ENCODE peak calls at places on chromosome 1, in five cellular contexts. One of them, this sample, is unnamed.

GRCh38 chr1:97159342-97159741 is 437.8 kb downstream of the PTBP2 start:
- DNase-seq in A549: no peak
- DNase-seq in K562: no peak
- DNase-seq in GM12878: no peak
- DNase-seq in HepG2: no peak
- DNase-seq in this sample: no peak

GRCh38 chr1:210754931-210755670 is 378.8 kb downstream of the KCNH1 start:
- DNase-seq in A549: no peak
- DNase-seq in K562: no peak
- DNase-seq in GM12878: no peak
- DNase-seq in HepG2: no peak
- DNase-seq in this sample: no peak

GRCh38 chr1:31568895-31569655 is 7.2 kb upstream of the TINAGL1 start:
- DNase-seq in A549: no peak
- DNase-seq in K562: peak; percentile 8
- DNase-seq in GM12878: no peak
- DNase-seq in HepG2: no peak
- DNase-seq in this sample: no peak

GRCh38 chr1:32801096-32801713 is 16.0 kb downstream of the YARS1 start:
- DNase-seq in A549: no peak
- DNase-seq in K562: no peak
- DNase-seq in GM12878: no peak
- DNase-seq in HepG2: no peak
- DNase-seq in this sample: no peak

GRCh38 chr1:26894263-26894662 is 4.2 kb upstream of the GPN2 start:
- DNase-seq in A549: no peak
- DNase-seq in K562: no peak
- DNase-seq in GM12878: no peak
- DNase-seq in HepG2: no peak
- DNase-seq in this sample: no peak

GRCh38 chr1:17119076-17119743 is at the start of gene PADI2:
- DNase-seq in A549: peak; percentile 77
- DNase-seq in K562: peak; percentile 94
- DNase-seq in GM12878: no peak
- DNase-seq in HepG2: no peak
- DNase-seq in this sample: peak; percentile 83

GRCh38 chr1:194873328-194873923 is 1687.0 kb upstream of the B3GALT2 start:
- DNase-seq in A549: peak; percentile 10
- DNase-seq in K562: peak; percentile 22
- DNase-seq in GM12878: no peak
- DNase-seq in HepG2: no peak
- DNase-seq in this sample: no peak

GRCh38 chr1:31736675-31737074 is 27.5 kb downstream of the ADGRB2 start:
- DNase-seq in A549: no peak
- DNase-seq in K562: no peak
- DNase-seq in GM12878: no peak
- DNase-seq in HepG2: no peak
- DNase-seq in this sample: no peak

GRCh38 chr1:1402081-1402900 is 3.2 kb upstream of the CCNL2 start:
- DNase-seq in A549: peak; percentile 51
- DNase-seq in K562: peak; percentile 60
- DNase-seq in GM12878: no peak
- DNase-seq in HepG2: peak; percentile 52
- DNase-seq in this sample: peak; percentile 73

GRCh38 chr1:119373465-119373864 is 4.9 kb downstream of the HAO2 start:
- DNase-seq in A549: peak; percentile 29
- DNase-seq in K562: no peak
- DNase-seq in GM12878: no peak
- DNase-seq in HepG2: no peak
- DNase-seq in this sample: no peak

GRCh38 chr1:248596615-248597014 is 885 bp downstream of the OR2T10 start:
- DNase-seq in A549: no peak
- DNase-seq in K562: peak; percentile 6
- DNase-seq in GM12878: no peak
- DNase-seq in HepG2: no peak
- DNase-seq in this sample: no peak

GRCh38 chr1:224520808-224521207 is 86.2 kb upstream of the WDR26 start:
- DNase-seq in A549: no peak
- DNase-seq in K562: no peak
- DNase-seq in GM12878: no peak
- DNase-seq in HepG2: no peak
- DNase-seq in this sample: no peak

GRCh38 chr1:158794247-158794646 is 13.2 kb upstream of the OR6N2 start:
- DNase-seq in A549: no peak
- DNase-seq in K562: no peak
- DNase-seq in GM12878: no peak
- DNase-seq in HepG2: no peak
- DNase-seq in this sample: no peak

GRCh38 chr1:183655562-183656075 is 2.5 kb upstream of the APOBEC4 start:
- DNase-seq in A549: peak; percentile 74
- DNase-seq in K562: peak; percentile 78
- DNase-seq in GM12878: peak; percentile 61
- DNase-seq in HepG2: peak; percentile 67
- DNase-seq in this sample: peak; percentile 85

GRCh38 chr1:169809370-169810095 is 14.8 kb upstream of the METTL18 start:
- DNase-seq in A549: peak; percentile 16
- DNase-seq in K562: peak; percentile 17
- DNase-seq in GM12878: no peak
- DNase-seq in HepG2: peak; percentile 29
- DNase-seq in this sample: no peak

GRCh38 chr1:21439721-21440629 is at the start of gene NBPF3:
- DNase-seq in A549: peak; percentile 80
- DNase-seq in K562: peak; percentile 72
- DNase-seq in GM12878: peak; percentile 42
- DNase-seq in HepG2: peak; percentile 76
- DNase-seq in this sample: peak; percentile 96

GRCh38 chr1:117120774-117121588 is 568 bp downstream of the TRIM45 start:
- DNase-seq in A549: peak; percentile 10
- DNase-seq in K562: no peak
- DNase-seq in GM12878: no peak
- DNase-seq in HepG2: peak; percentile 4
- DNase-seq in this sample: no peak

GRCh38 chr1:16207318-16208269 is 4.9 kb downstream of the ARHGEF19 start:
- DNase-seq in A549: no peak
- DNase-seq in K562: peak; percentile 40
- DNase-seq in GM12878: no peak
- DNase-seq in HepG2: no peak
- DNase-seq in this sample: peak; percentile 43

GRCh38 chr1:43349594-43350306 is 9.0 kb upstream of the CDC20 start:
- DNase-seq in A549: no peak
- DNase-seq in K562: no peak
- DNase-seq in GM12878: no peak
- DNase-seq in HepG2: no peak
- DNase-seq in this sample: no peak

GRCh38 chr1:199102239-199102638 is 463.4 kb downstream of the PTPRC start:
- DNase-seq in A549: no peak
- DNase-seq in K562: no peak
- DNase-seq in GM12878: peak; percentile 34
- DNase-seq in HepG2: no peak
- DNase-seq in this sample: no peak

GRCh38 chr1:97192872-97193572 is 471.4 kb downstream of the PTBP2 start:
- DNase-seq in A549: peak; percentile 5
- DNase-seq in K562: no peak
- DNase-seq in GM12878: no peak
- DNase-seq in HepG2: no peak
- DNase-seq in this sample: no peak

GRCh38 chr1:161733526-161733925 is 12.2 kb downstream of the FCRLB start:
- DNase-seq in A549: no peak
- DNase-seq in K562: no peak
- DNase-seq in GM12878: no peak
- DNase-seq in HepG2: no peak
- DNase-seq in this sample: no peak

GRCh38 chr1:193543259-193543658 is 356.8 kb upstream of the B3GALT2 start:
- DNase-seq in A549: no peak
- DNase-seq in K562: no peak
- DNase-seq in GM12878: no peak
- DNase-seq in HepG2: no peak
- DNase-seq in this sample: no peak

GRCh38 chr1:209103135-209103534 is 480.4 kb upstream of the CAMK1G start:
- DNase-seq in A549: no peak
- DNase-seq in K562: no peak
- DNase-seq in GM12878: peak; percentile 55
- DNase-seq in HepG2: no peak
- DNase-seq in this sample: no peak

GRCh38 chr1:7207875-7208646 is 422.8 kb downstream of the CAMTA1 start:
- DNase-seq in A549: peak; percentile 13
- DNase-seq in K562: peak; percentile 75
- DNase-seq in GM12878: no peak
- DNase-seq in HepG2: peak; percentile 25
- DNase-seq in this sample: peak; percentile 87

GRCh38 chr1:7407980-7408770 is 362.9 kb upstream of the VAMP3 start:
- DNase-seq in A549: no peak
- DNase-seq in K562: no peak
- DNase-seq in GM12878: no peak
- DNase-seq in HepG2: no peak
- DNase-seq in this sample: no peak

GRCh38 chr1:11521605-11522399 is 42.8 kb downstream of the DISP3 start:
- DNase-seq in A549: no peak
- DNase-seq in K562: no peak
- DNase-seq in GM12878: no peak
- DNase-seq in HepG2: no peak
- DNase-seq in this sample: peak; percentile 8

GRCh38 chr1:197738927-197739326 is 36.4 kb downstream of the DENND1B start:
- DNase-seq in A549: no peak
- DNase-seq in K562: no peak
- DNase-seq in GM12878: no peak
- DNase-seq in HepG2: no peak
- DNase-seq in this sample: no peak

GRCh38 chr1:13830616-13831280 is 130.8 kb downstream of the PRDM2 start:
- DNase-seq in A549: no peak
- DNase-seq in K562: no peak
- DNase-seq in GM12878: no peak
- DNase-seq in HepG2: no peak
- DNase-seq in this sample: no peak

GRCh38 chr1:110390692-110391232 is at the start of gene SLC16A4:
- DNase-seq in A549: peak; percentile 36
- DNase-seq in K562: no peak
- DNase-seq in GM12878: no peak
- DNase-seq in HepG2: peak; percentile 76
- DNase-seq in this sample: no peak

GRCh38 chr1:87800006-87800405 is 471.3 kb downstream of the LMO4 start:
- DNase-seq in A549: no peak
- DNase-seq in K562: no peak
- DNase-seq in GM12878: no peak
- DNase-seq in HepG2: no peak
- DNase-seq in this sample: no peak
- TF ChIP-seq ESRRA in A549: no peak
- TF ChIP-seq ESRRA in K562: no peak
- TF ChIP-seq ESRRA in GM12878: no peak
- TF ChIP-seq ESRRA in HepG2: no peak
- TF ChIP-seq ESRRA in this sample: no peak

GRCh38 chr1:219465247-219466093 is 147.4 kb downstream of the ZC3H11B start:
- DNase-seq in A549: no peak
- DNase-seq in K562: no peak
- DNase-seq in GM12878: peak; percentile 43
- DNase-seq in HepG2: no peak
- DNase-seq in this sample: no peak
- TF ChIP-seq MAX in A549: no peak
- TF ChIP-seq MAX in K562: no peak
- TF ChIP-seq MAX in GM12878: no peak
- TF ChIP-seq MAX in HepG2: no peak
- TF ChIP-seq MAX in this sample: no peak

GRCh38 chr1:228897901-228898300 is 162.6 kb downstream of the RHOU start:
- DNase-seq in A549: no peak
- DNase-seq in K562: no peak
- DNase-seq in GM12878: no peak
- DNase-seq in HepG2: no peak
- DNase-seq in this sample: no peak

GRCh38 chr1:228900993-228901392 is 165.7 kb downstream of the RHOU start:
- DNase-seq in A549: no peak
- DNase-seq in K562: no peak
- DNase-seq in GM12878: no peak
- DNase-seq in HepG2: no peak
- DNase-seq in this sample: no peak

GRCh38 chr1:228899421-228899956 is 164.2 kb downstream of the RHOU start:
- DNase-seq in A549: no peak
- DNase-seq in K562: no peak
- DNase-seq in GM12878: no peak
- DNase-seq in HepG2: no peak
- DNase-seq in this sample: no peak

GRCh38 chr1:228900099-228900965 is 165.1 kb downstream of the RHOU start:
- DNase-seq in A549: no peak
- DNase-seq in K562: no peak
- DNase-seq in GM12878: no peak
- DNase-seq in HepG2: no peak
- DNase-seq in this sample: no peak

GRCh38 chr1:228898582-228898992 is 163.3 kb downstream of the RHOU start:
- DNase-seq in A549: no peak
- DNase-seq in K562: peak; percentile 17
- DNase-seq in GM12878: no peak
- DNase-seq in HepG2: no peak
- DNase-seq in this sample: no peak
- TF ChIP-seq ESRRA in A549: no peak
- TF ChIP-seq ESRRA in K562: no peak
- TF ChIP-seq ESRRA in GM12878: no peak
- TF ChIP-seq ESRRA in HepG2: no peak
- TF ChIP-seq ESRRA in this sample: no peak

GRCh38 chr1:232684331-232685105 is 54.6 kb upstream of the SIPA1L2 start:
- DNase-seq in A549: no peak
- DNase-seq in K562: no peak
- DNase-seq in GM12878: no peak
- DNase-seq in HepG2: no peak
- DNase-seq in this sample: no peak
- TF ChIP-seq MAX in A549: no peak
- TF ChIP-seq MAX in K562: no peak
- TF ChIP-seq MAX in GM12878: no peak
- TF ChIP-seq MAX in HepG2: no peak
- TF ChIP-seq MAX in this sample: no peak